ENCODE peak calls at places on chromosomes 11 and 22, in six cellular contexts. R is AG04450; T is activated CD4-positive, alpha-beta T cell treated with anti-CD3 and anti-CD28 coated beads, Interleukin-2, amount 10 ng/mL, durations not matched to agents 7 days and 5 days; V is nucleus accumbens; O is activated CD8-positive, alpha-beta memory T cell treated with anti-CD3 and anti-CD28 coated beads for 48 hours; M is stimulated activated CD8-positive, alpha-beta memory T cell treated with anti-CD3 and anti-CD28 coated beads, Interleukin-2, amount 100 ng/mL, for 1 hour. A is an unnamed sample.

GRCh38 chr11:73889019-73889418 is 12.2 kb downstream of the PAAF1 start:
- DNase-seq in R (no peak), T (no peak), V (no peak), O (no peak), M (no peak), A (no peak)

GRCh38 chr11:101444164-101444563 is 139.6 kb downstream of the TRPC6 start:
- DNase-seq in R (no peak), T (no peak), V (no peak), O (no peak), M (no peak), A (no peak)

GRCh38 chr11:73126804-73127480 is 15.2 kb downstream of the FCHSD2 start:
- DNase-seq in R (no peak), T (no peak), V (no peak), O (no peak), M (no peak), A (no peak)

GRCh38 chr11:2990617-2991476 is 1.3 kb downstream of the NAP1L4 start:
- DNase-seq in R (no peak), T (peak), V (no peak), O (no peak), M (no peak), A (no peak)

GRCh38 chr11:125211191-125211953 is 46.8 kb downstream of the PKNOX2 start:
- DNase-seq in R (no peak), T (no peak), V (no peak), O (no peak), M (no peak), A (no peak)

GRCh38 chr11:132051704-132052103 is 681.3 kb downstream of the NTM start:
- DNase-seq in R (no peak), T (no peak), V (no peak), O (no peak), M (no peak), A (no peak)

GRCh38 chr11:125425601-125426000 is 70.5 kb downstream of the FEZ1 start:
- DNase-seq in R (no peak), T (no peak), V (no peak), O (no peak), M (no peak), A (no peak)

GRCh38 chr11:8086001-8086479 is 5.0 kb downstream of the TUB start:
- DNase-seq in R (no peak), T (no peak), V (no peak), O (no peak), M (no peak), A (no peak)

GRCh38 chr22:30648825-30649224 is 13.2 kb downstream of the SLC35E4 start:
- DNase-seq in R (no peak), T (no peak), V (no peak), O (no peak), M (no peak), A (no peak)

GRCh38 chr11:92865352-92865751 is 104.1 kb upstream of the MTNR1B start:
- DNase-seq in R (no peak), T (no peak), V (no peak), O (no peak), M (no peak), A (no peak)

GRCh38 chr11:18594999-18595749 is 4.4 kb upstream of the MISFA start:
- DNase-seq in R (peak), T (no peak), V (no peak), O (no peak), M (no peak), A (no peak)

GRCh38 chr22:33529424-33530113 is 390.7 kb downstream of the LARGE1 start:
- DNase-seq in R (no peak), T (no peak), V (no peak), O (no peak), M (no peak), A (no peak)

GRCh38 chr11:10109836-10110235 is 184.2 kb downstream of the SBF2 start:
- DNase-seq in R (peak), T (no peak), V (no peak), O (no peak), M (no peak), A (no peak)

GRCh38 chr11:10454902-10455631 is at the start of gene AMPD3:
- DNase-seq in R (peak), T (no peak), V (no peak), O (no peak), M (no peak), A (peak)

GRCh38 chr22:45775569-45776312 is 104.1 kb downstream of the ATXN10 start:
- DNase-seq in R (no peak), T (no peak), V (no peak), O (no peak), M (no peak), A (no peak)

GRCh38 chr22:37163618-37164534 is 14.2 kb upstream of the IL2RB start:
- DNase-seq in R (no peak), T (peak), V (no peak), O (no peak), M (peak), A (no peak)

GRCh38 chr11:74179234-74180126 is 8.4 kb downstream of the PPME1 start:
- DNase-seq in R (no peak), T (no peak), V (no peak), O (no peak), M (no peak), A (no peak)

GRCh38 chr22:45731798-45732495 is 60.3 kb downstream of the ATXN10 start:
- DNase-seq in R (no peak), T (no peak), V (no peak), O (no peak), M (no peak), A (no peak)

GRCh38 chr11:94521684-94522083 is 9.4 kb downstream of the C11orf97 start:
- DNase-seq in R (no peak), T (no peak), V (no peak), O (no peak), M (no peak), A (no peak)

GRCh38 chr11:11618973-11619435 is 2.8 kb downstream of the GALNT18 start:
- DNase-seq in R (no peak), T (no peak), V (no peak), O (no peak), M (no peak), A (no peak)